ENCODE peak calls at places on chromosomes 4 and X, in nine cellular contexts. J is endothelial cell of umbilical vein, E is H1, M is stomach, Z is GM23338, C is HL-60, D is GM12891, N is transverse colon, G is GM12878. H is an unnamed sample.

GRCh38 chr4:64784125-64784524 is 374.9 kb upstream of the TECRL start:
- DNase-seq in D (no peak), M (no peak), E (no peak), G (no peak), Z (peak), C (no peak), J (peak), N (no peak), H (no peak)

GRCh38 chrX:29044802-29045201 is 457.6 kb downstream of the IL1RAPL1 start:
- DNase-seq in E (no peak), N (no peak), Z (no peak), M (no peak), C (no peak), J (peak), D (no peak), G (no peak), H (no peak)

GRCh38 chr4:81137446-81137845 is 77.6 kb downstream of the PRKG2 start:
- DNase-seq in Z (no peak), D (no peak), C (no peak), G (no peak), M (no peak), J (no peak), N (no peak), E (no peak), H (no peak)

GRCh38 chr4:81891005-81891795 is 419.5 kb upstream of the RASGEF1B start:
- DNase-seq in E (no peak), D (no peak), N (no peak), G (no peak), Z (no peak), J (no peak), C (no peak), M (no peak), H (no peak)

GRCh38 chrX:63738696-63739095 is 46.3 kb downstream of the ARHGEF9 start:
- DNase-seq in M (no peak), E (no peak), J (peak), Z (no peak), G (no peak), C (no peak), N (no peak), D (no peak), H (no peak)

GRCh38 chr4:98482847-98483806 is 175.3 kb downstream of the TSPAN5 start:
- DNase-seq in M (no peak), D (no peak), J (peak), C (no peak), N (no peak), Z (no peak), G (peak), E (no peak), H (peak)

GRCh38 chr4:92304073-92304472 is 307 bp downstream of the GRID2 start:
- DNase-seq in C (no peak), M (no peak), N (no peak), E (no peak), G (no peak), Z (peak), J (no peak), D (no peak), H (no peak)

GRCh38 chr4:10015140-10015753 is 6.0 kb downstream of the SLC2A9 start:
- DNase-seq in G (no peak), E (peak), J (peak), Z (peak), D (no peak), M (peak), N (peak), C (no peak), H (no peak)

GRCh38 chr4:39712819-39713607 is 15.1 kb downstream of the UBE2K start:
- DNase-seq in M (no peak), Z (no peak), D (no peak), E (peak), J (no peak), N (no peak), C (no peak), G (no peak), H (no peak)

GRCh38 chr4:35063171-35063570 is 1181.1 kb downstream of the ARAP2 start:
- DNase-seq in Z (no peak), J (no peak), G (no peak), C (no peak), E (no peak), D (no peak), N (no peak), M (no peak), H (no peak)

GRCh38 chr4:111268769-111269414 is 646.0 kb upstream of the PITX2 start:
- DNase-seq in J (peak), C (no peak), N (no peak), M (no peak), E (no peak), D (no peak), Z (no peak), G (peak), H (no peak)

GRCh38 chrX:96792047-96792446 is 91.7 kb upstream of the RPA4 start:
- DNase-seq in C (no peak), Z (no peak), D (no peak), N (no peak), G (no peak), E (no peak), J (no peak), M (no peak), H (no peak)

DNA sequence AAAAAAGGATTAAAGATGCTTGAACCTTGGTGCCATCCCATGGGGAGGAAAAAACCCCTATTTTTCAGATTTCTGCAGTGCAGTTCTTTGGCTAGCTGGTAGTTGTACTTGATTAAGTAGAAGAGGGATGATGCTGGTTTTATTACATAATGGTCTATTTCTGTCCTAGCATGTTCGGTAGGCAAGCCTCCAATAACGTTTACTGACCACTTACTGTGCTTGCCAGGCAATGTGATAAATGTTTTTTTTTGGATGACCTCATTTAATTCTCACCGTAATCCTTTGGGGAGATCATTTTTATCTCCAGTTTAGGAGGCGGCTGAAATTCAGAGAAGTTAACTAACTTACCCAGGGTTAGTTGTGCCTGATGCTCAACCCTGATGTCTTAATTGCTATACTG is 92.1 kb upstream of the RPA4 start:
- DNase-seq in C (no peak), Z (no peak), J (no peak), M (no peak), N (no peak), D (no peak), G (no peak), E (no peak), H (no peak)
- TF ChIP-seq POLR2AphosphoS5 in C (no peak), Z (no peak), J (no peak), M (no peak), N (no peak), D (no peak), G (no peak), E (no peak), H (no peak)

GRCh38 chr4:44583393-44583792 is 68.0 kb downstream of the YIPF7 start:
- DNase-seq in E (peak), N (no peak), M (no peak), G (no peak), C (no peak), Z (peak), J (no peak), D (no peak), H (no peak)
- TF ChIP-seq POLR2AphosphoS5 in E (no peak), N (no peak), M (no peak), G (no peak), C (no peak), Z (no peak), J (no peak), D (no peak), H (no peak)

GRCh38 chr4:72893354-72894066 is 176.0 kb downstream of the COX18 start:
- DNase-seq in C (no peak), G (no peak), E (no peak), N (no peak), D (no peak), M (no peak), J (no peak), Z (no peak), H (no peak)

GRCh38 chr4:72895408-72895807 is 174.1 kb downstream of the COX18 start:
- DNase-seq in E (no peak), C (no peak), Z (peak), J (no peak), D (no peak), M (no peak), N (no peak), G (no peak), H (no peak)

GRCh38 chr4:72899621-72900020 is 169.9 kb downstream of the COX18 start:
- DNase-seq in M (no peak), Z (peak), G (no peak), N (no peak), C (no peak), J (no peak), E (no peak), D (no peak), H (no peak)

GRCh38 chr4:72899214-72899613 is 170.3 kb downstream of the COX18 start:
- DNase-seq in D (no peak), G (no peak), J (no peak), Z (peak), C (no peak), E (no peak), N (no peak), M (no peak), H (no peak)

GRCh38 chr4:72896515-72896914 is 173.0 kb downstream of the COX18 start:
- DNase-seq in Z (peak), E (no peak), N (no peak), G (no peak), J (no peak), M (no peak), C (no peak), D (no peak), H (no peak)
- TF ChIP-seq POLR2AphosphoS5 in Z (no peak), E (no peak), N (no peak), G (no peak), J (no peak), M (no peak), C (no peak), D (no peak), H (no peak)

DNA sequence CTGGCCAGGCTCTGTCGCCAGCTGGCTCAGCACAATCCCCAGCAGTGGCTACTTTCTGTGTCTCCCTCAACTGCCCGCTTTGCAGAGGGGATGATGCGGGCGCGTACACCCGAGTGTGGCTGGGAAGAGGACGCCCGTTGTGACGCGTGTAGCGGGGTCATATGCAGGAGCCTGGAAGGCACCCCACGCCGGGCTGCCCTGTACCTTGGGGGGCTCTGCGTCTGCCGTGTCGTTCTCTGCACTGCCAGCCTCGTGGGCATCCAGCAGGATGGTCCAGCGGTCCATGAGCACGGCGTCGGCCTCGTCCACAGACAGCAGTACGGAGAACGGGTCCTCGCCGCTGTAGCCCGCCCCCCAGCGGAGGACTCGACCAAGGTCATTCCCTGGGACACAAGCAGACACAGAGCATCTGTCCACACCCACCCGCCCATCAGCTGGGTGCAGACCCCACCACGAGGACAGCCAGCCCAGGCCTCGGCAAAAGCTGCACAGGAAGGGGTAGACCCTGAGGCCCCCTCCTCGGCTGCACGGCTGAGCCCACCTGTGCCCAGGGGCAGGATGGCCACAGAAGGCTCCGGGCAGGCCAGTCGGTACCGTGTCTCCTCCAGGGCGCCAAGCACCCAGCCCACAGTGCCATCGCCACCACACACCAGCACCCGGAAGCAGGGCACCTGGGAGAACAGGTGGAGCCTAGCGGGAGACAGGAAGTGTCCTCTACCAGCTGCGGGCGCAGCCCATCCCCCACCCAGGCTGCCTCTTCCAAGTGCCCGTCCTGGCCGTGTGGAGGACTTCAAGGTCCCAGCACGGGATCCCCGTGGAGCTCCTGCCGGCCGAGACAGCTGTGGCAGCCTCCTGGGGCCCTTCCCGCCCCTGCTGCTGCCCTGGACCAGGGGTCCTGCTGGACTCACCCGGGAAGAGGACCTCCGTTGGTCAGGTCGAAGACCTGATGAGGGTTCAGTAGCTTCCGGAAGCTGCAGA is 10.8 kb downstream of the DGKQ start:
- DNase-seq in G (no peak), E (no peak), C (no peak), N (peak), D (no peak), Z (no peak), M (no peak), J (no peak), H (no peak)
- TF ChIP-seq POLR2AphosphoS5 in G (no peak), E (no peak), C (no peak), N (peak), D (no peak), Z (no peak), M (no peak), J (no peak), H (no peak)

GRCh38 chrX:135256923-135257322 is 5.1 kb downstream of the ETDA start:
- DNase-seq in M (no peak), D (no peak), N (no peak), C (no peak), G (no peak), J (no peak), Z (no peak), E (no peak), H (no peak)
- TF ChIP-seq POLR2AphosphoS5 in M (no peak), D (no peak), N (no peak), C (no peak), G (no peak), J (no peak), Z (no peak), E (no peak), H (no peak)

DNA sequence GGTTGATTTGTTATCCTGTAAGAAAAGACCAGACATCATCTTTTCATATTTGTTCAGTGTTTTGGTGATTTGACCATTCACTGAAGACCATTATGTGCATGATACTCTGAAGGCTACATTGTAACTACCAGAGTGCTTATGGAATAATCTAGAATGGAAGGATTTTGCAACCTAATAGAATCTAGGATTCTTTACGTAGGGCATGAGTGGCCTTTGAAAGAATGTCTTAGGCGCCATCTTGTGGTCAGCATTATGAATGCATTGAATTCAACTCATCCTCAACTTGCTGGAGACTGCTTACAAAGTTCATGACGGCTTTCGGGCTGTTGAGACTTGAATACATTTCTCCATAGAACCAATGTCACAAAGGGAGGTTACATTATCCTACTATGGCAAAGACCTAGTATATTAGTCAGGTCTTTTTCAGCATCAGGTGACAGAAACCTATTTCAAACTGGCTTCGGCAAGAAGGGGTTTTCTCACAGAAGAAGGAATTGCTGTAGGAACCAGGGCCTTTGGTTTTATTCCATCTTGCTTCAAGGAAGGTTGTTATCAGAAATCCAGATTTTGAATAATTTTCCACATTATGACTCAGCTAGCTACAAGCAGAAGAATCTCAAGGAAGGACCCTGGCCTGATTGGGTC is 104.1 kb downstream of the GPAT3 start:
- DNase-seq in Z (peak), D (peak), G (peak), E (peak), M (peak), N (peak), J (peak), C (peak), H (peak)
- TF ChIP-seq POLR2AphosphoS5 in Z (no peak), D (no peak), G (no peak), E (no peak), M (no peak), N (no peak), J (no peak), C (no peak), H (no peak)

DNA sequence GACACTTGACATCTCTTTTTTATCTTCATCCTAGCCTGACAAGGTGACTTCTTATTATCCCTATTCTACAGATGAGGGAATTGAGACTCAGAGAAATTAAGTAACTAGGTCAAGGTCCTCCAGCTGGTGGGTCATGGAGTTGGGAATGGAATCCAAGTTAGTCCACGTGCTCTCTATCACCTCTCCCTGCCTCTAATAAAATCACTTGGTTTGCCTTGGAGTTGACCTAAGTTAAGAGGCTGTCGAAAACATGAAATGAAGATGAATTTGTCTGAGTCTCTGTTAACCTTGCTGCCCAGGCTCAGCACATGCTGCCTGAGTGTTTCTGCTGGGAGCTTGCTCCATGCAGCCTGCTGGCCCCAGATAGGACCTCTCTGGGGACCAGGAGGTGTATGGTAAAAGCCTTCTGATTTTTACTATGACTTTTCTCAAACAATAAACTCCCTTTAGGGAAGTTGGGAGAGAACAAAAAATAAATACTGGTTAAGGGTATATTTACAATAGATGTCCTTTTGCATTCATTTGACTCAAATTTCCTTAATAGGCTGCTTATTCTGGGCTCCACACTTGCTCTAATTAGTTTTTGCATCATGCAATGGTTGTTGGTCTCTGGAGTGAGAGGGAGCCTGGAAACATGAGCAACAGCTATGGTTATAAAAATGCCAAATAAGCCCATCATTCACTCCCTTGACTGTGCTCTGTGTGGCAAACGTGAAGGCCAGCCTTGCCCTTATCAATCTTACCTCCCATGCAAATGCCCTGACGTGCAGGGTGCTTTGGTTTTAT is 61.6 kb upstream of the DHX15 start:
- DNase-seq in G (no peak), D (no peak), E (no peak), N (no peak), Z (no peak), J (no peak), C (no peak), M (no peak), H (no peak)
- TF ChIP-seq POLR2AphosphoS5 in G (no peak), D (no peak), E (no peak), N (no peak), Z (no peak), J (no peak), C (no peak), M (no peak), H (no peak)

GRCh38 chrX:52990848-52991247 is 32.5 kb upstream of the FAM156A start:
- DNase-seq in D (no peak), G (no peak), N (no peak), M (no peak), E (no peak), Z (no peak), C (no peak), J (no peak), H (no peak)

GRCh38 chrX:52995974-52996304 is 37.6 kb upstream of the FAM156A start:
- DNase-seq in J (no peak), G (no peak), E (no peak), N (no peak), D (no peak), M (no peak), C (no peak), Z (no peak), H (no peak)

GRCh38 chrX:53000447-53001208 is 42.3 kb upstream of the FAM156A start:
- DNase-seq in J (no peak), C (no peak), Z (peak), G (no peak), N (no peak), D (no peak), E (no peak), M (no peak), H (no peak)

GRCh38 chrX:52995135-52995973 is 37.0 kb upstream of the FAM156A start:
- DNase-seq in C (peak), D (peak), J (peak), Z (peak), E (peak), N (peak), M (peak), G (peak), H (peak)
- TF ChIP-seq POLR2AphosphoS5 in C (peak), D (no peak), J (no peak), Z (peak), E (no peak), N (no peak), M (peak), G (no peak), H (no peak)

H was measured in GM12892.